ENCODE peak calls at places on chromosomes 6 and 20, in four cellular contexts. K is IMR-90, W is K562, E is GM12878. J is an unnamed sample.

GRCh38 chr6:21947751-21948386 is 349.0 kb downstream of the PRL start:
- DNase-seq in K (peak), W (no peak), E (no peak), J (no peak)

GRCh38 chr6:63492476-63492875 is 79.8 kb upstream of the LOC128125822 start:
- DNase-seq in K (no peak), W (no peak), E (no peak), J (no peak)

GRCh38 chr20:32501709-32502108 is 83.4 kb downstream of the NOL4L start:
- DNase-seq in K (peak), W (no peak), E (no peak), J (no peak)

GRCh38 chr20:38453941-38454340 is 18.7 kb upstream of the RALGAPB start:
- DNase-seq in K (no peak), W (no peak), E (peak), J (no peak)

GRCh38 chr20:35192071-35192872 is 20.4 kb downstream of the PROCR start:
- DNase-seq in K (peak), W (peak), E (no peak), J (no peak)

GRCh38 chr6:146200136-146200708 is 171.4 kb downstream of the GRM1 start:
- DNase-seq in K (no peak), W (no peak), E (no peak), J (no peak)

GRCh38 chr20:40283689-40284088 is 405.3 kb downstream of the MAFB start:
- DNase-seq in K (no peak), W (no peak), E (no peak), J (no peak)

GRCh38 chr6:111113731-111114438 is 26.6 kb downstream of the SLC16A10 start:
- DNase-seq in K (peak), W (no peak), E (no peak), J (peak)

GRCh38 chr6:150729188-150729748 is 129.6 kb downstream of the PLEKHG1 start:
- DNase-seq in K (no peak), W (no peak), E (no peak), J (no peak)

GRCh38 chr6:70709826-70710225 is 42.1 kb downstream of the SMAP1 start:
- DNase-seq in K (peak), W (no peak), E (no peak), J (peak)

GRCh38 chr20:60113024-60113724 is 155.0 kb downstream of the CDH26 start:
- DNase-seq in K (no peak), W (no peak), E (no peak), J (no peak)

GRCh38 chr6:169976301-169977081 is 225.1 kb downstream of the ERMARD start:
- DNase-seq in K (no peak), W (no peak), E (no peak), J (no peak)

GRCh38 chr6:62283359-62283758 is 2.7 kb downstream of the KHDRBS2 start:
- DNase-seq in K (no peak), W (no peak), E (no peak), J (no peak)

GRCh38 chr20:50330504-50331313 is 140.1 kb downstream of the CEBPB start:
- DNase-seq in K (no peak), W (no peak), E (no peak), J (no peak)

GRCh38 chr6:15901141-15902115 is 227.5 kb upstream of the MYLIP start:
- DNase-seq in K (no peak), W (peak), E (peak), J (no peak)

GRCh38 chr6:158648682-158649131 is 1.1 kb upstream of the SYTL3 start:
- DNase-seq in K (peak), W (no peak), E (peak), J (no peak)

GRCh38 chr6:133551847-133552331 is 310.7 kb downstream of the EYA4 start:
- DNase-seq in K (peak), W (no peak), E (no peak), J (peak)

GRCh38 chr20:12925214-12925755 is 83.5 kb upstream of the SPTLC3 start:
- DNase-seq in K (peak), W (peak), E (peak), J (peak)

GRCh38 chr6:131001945-131002661 is 60.9 kb downstream of the EPB41L2 start:
- DNase-seq in K (peak), W (no peak), E (no peak), J (no peak)

GRCh38 chr20:10971096-10971495 is 297.3 kb upstream of the JAG1 start:
- DNase-seq in K (no peak), W (no peak), E (no peak), J (no peak)

GRCh38 chr20:63969851-63970713 is at the start of gene ZNF512B:
- DNase-seq in K (peak), W (peak), E (no peak), J (peak)

GRCh38 chr6:26536571-26537159 is 1.5 kb upstream of the HMGN4 start:
- DNase-seq in K (peak), W (no peak), E (no peak), J (no peak)

GRCh38 chr6:169849396-169849795 is 98.0 kb downstream of the ERMARD start:
- DNase-seq in K (no peak), W (no peak), E (no peak), J (no peak)

GRCh38 chr6:87756858-87757257 is 54.8 kb upstream of the AKIRIN2 start:
- DNase-seq in K (peak), W (peak), E (peak), J (peak)

GRCh38 chr6:89799756-89800155 is 19.8 kb downstream of the MDN1 start:
- DNase-seq in K (no peak), W (no peak), E (no peak), J (no peak)

GRCh38 chr6:1744543-1744942 is 134.8 kb downstream of the FOXC1 start:
- DNase-seq in K (no peak), W (no peak), E (no peak), J (no peak)

GRCh38 chr20:6164421-6165341 is 41.9 kb upstream of the FERMT1 start:
- DNase-seq in K (no peak), W (no peak), E (no peak), J (no peak)

GRCh38 chr6:100435299-100435698 is 29.4 kb downstream of the SIM1 start:
- DNase-seq in K (no peak), W (no peak), E (no peak), J (peak)

GRCh38 chr6:3911130-3911529 is 62.0 kb downstream of the FAM50B start:
- DNase-seq in K (no peak), W (no peak), E (no peak), J (no peak)

GRCh38 chr20:25012616-25013189 is 20.2 kb upstream of the APMAP start:
- DNase-seq in K (no peak), W (no peak), E (no peak), J (no peak)

GRCh38 chr20:444862-445426 is 17.4 kb downstream of the TBC1D20 start:
- DNase-seq in K (peak), W (peak), E (no peak), J (no peak)

GRCh38 chr6:119350202-119351004 is 842 bp upstream of the MAN1A1 start:
- DNase-seq in K (peak), W (peak), E (no peak), J (peak)

DNA sequence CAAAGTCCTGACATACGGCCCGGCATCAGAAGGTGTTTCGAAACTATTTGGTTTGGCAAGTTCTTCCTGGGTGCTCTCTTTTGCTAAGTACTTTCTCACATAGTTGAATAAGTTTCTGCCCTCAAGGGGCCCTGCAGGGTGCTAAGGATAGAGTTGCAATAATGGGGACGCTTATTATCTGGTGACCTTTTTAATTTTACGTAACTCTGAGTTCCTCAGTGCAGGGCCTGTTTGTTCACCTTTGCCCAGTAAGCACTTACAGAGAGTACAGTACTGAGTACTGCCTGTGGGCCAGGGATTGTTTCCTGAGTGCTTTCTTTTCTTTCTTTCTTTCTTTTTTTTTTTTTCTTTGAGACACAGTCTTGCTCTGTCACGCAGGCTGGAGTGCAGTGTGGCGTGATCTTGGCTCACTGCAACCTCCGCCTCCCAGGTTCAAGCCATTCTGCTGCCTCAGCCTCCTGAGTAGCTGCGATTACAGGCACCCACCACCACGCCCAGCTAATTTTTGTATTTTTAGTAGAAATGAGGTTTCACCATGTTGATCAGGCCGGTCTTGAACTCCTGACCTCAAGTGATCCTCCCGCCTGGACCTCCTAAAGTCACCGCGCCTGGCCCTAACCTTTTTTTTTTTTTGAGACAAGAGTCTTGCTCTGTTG is 4.5 kb upstream of the PXMP4 start:
- DNase-seq in K (no peak), W (no peak), E (no peak), J (no peak)
- TF ChIP-seq ELK1 in K (no peak), W (no peak), E (no peak), J (no peak)

GRCh38 chr20:57716202-57716601 is 6.4 kb upstream of the PMEPA1 start:
- DNase-seq in K (peak), W (no peak), E (no peak), J (no peak)
- TF ChIP-seq ELK1 in K (no peak), W (no peak), E (no peak), J (no peak)

GRCh38 chr20:45322952-45323383 is 14.9 kb upstream of the MATN4 start:
- DNase-seq in K (peak), W (peak), E (no peak), J (peak)
- TF ChIP-seq ELK1 in K (no peak), W (no peak), E (no peak), J (no peak)

GRCh38 chr6:32972353-32973143 is 4.2 kb downstream of the BRD2 start:
- DNase-seq in K (no peak), W (no peak), E (no peak), J (no peak)
- TF ChIP-seq ELK1 in K (no peak), W (no peak), E (no peak), J (no peak)

GRCh38 chr20:57559286-57559627 is 1.7 kb upstream of the PCK1 start:
- DNase-seq in K (no peak), W (no peak), E (no peak), J (no peak)

GRCh38 chr20:57559658-57560553 is 1.0 kb upstream of the PCK1 start:
- DNase-seq in K (no peak), W (no peak), E (no peak), J (no peak)

GRCh38 chr20:57561356-57562279 is 708 bp downstream of the PCK1 start:
- DNase-seq in K (no peak), W (no peak), E (no peak), J (no peak)

GRCh38 chr20:57558614-57559285 is 2.2 kb upstream of the PCK1 start:
- DNase-seq in K (no peak), W (no peak), E (no peak), J (no peak)

DNA sequence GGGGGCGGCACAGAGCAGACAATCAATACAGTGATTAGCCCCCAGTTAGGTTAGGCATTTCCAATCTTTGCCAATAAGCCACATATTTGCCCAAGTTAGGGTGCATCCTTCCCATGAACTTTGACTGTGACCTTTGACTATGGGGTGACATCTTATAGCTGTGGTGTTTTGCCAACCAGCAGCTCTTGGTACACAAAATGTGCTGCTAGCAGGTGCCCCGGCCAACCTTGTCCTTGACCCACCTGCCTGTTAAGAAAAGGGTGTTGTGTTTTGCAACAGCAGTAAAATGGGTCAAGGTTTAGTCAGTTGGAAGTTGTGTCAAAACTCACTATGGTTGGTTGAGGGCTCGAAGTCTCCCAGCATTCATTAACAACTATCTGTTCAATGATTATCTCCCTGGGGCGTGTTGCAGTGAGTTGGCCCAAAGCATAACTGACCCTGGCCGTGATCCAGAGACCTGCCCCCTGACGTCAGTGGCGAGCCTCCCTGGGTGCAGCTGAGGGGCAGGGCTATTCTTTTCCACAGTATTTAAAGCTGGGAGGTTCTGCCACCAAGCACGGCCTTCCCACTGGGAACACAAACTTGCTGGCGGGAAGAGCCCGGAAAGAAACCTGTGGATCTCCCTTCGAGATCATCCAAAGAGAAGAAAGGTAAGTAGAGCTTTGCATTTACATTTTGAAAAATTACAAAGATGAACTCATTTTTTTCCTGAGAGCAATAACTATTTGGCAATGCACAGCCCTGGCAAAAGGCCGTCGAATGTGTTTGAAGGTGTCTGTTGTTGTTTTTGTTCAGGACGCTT is at the start of gene PCK1:
- DNase-seq in K (peak), W (peak), E (no peak), J (peak)
- TF ChIP-seq ELK1 in K (no peak), W (no peak), E (no peak), J (no peak)